ENCODE peak calls at places on chromosomes 3 and 15, in six cellular contexts. Y is esophagus squamous epithelium, T is A549, U is gastrocnemius medialis, F is adrenal gland, E is K562. D is an unnamed sample.

GRCh38 chr3:23884481-23884880 is 32.3 kb downstream of the NKIRAS1 start:
- DNase-seq in Y (no peak), T (no peak), U (no peak), F (no peak), E (peak), D (no peak)

GRCh38 chr3:76242886-76243753 is 457.8 kb upstream of the ZNF717 start:
- DNase-seq in Y (no peak), T (no peak), U (no peak), F (no peak), E (no peak), D (no peak)

GRCh38 chr15:23052522-23052921 is 13.2 kb upstream of the TUBGCP5 start:
- DNase-seq in Y (no peak), T (no peak), U (no peak), F (no peak), E (no peak), D (no peak)

GRCh38 chr3:8982509-8982908 is 19.2 kb upstream of the RAD18 start:
- DNase-seq in Y (no peak), T (no peak), U (no peak), F (no peak), E (no peak), D (no peak)

GRCh38 chr15:82047493-82048446 is 2.0 kb upstream of the MEX3B start:
- DNase-seq in Y (no peak), T (peak), U (no peak), F (no peak), E (no peak), D (peak)

GRCh38 chr15:31256385-31257265 is 70.0 kb upstream of the KLF13 start:
- DNase-seq in Y (no peak), T (no peak), U (no peak), F (no peak), E (no peak), D (no peak)

GRCh38 chr3:189142527-189142926 is 29.2 kb upstream of the TPRG1 start:
- DNase-seq in Y (no peak), T (no peak), U (no peak), F (peak), E (no peak), D (no peak)

GRCh38 chr3:72848703-72849081 is 447 bp upstream of the SHQ1 start:
- DNase-seq in Y (no peak), T (no peak), U (no peak), F (peak), E (no peak), D (no peak)

GRCh38 chr15:64893481-64894394 is 18.0 kb upstream of the ANKDD1A start:
- DNase-seq in Y (peak), T (no peak), U (peak), F (peak), E (peak), D (peak)

GRCh38 chr3:122555275-122556071 is 8.6 kb downstream of the PARP9 start:
- DNase-seq in Y (no peak), T (no peak), U (no peak), F (no peak), E (no peak), D (no peak)

GRCh38 chr3:66144792-66145733 is 75.7 kb upstream of the SLC25A26 start:
- DNase-seq in Y (no peak), T (no peak), U (no peak), F (no peak), E (no peak), D (no peak)

GRCh38 chr3:191330309-191330712 is at the start of gene UTS2B:
- DNase-seq in Y (no peak), T (no peak), U (no peak), F (peak), E (peak), D (no peak)

GRCh38 chr15:61069369-61070075 is 159.6 kb downstream of the RORA start:
- DNase-seq in Y (no peak), T (no peak), U (no peak), F (no peak), E (no peak), D (no peak)

GRCh38 chr3:130746296-130747039 is at the start of gene PIK3R4:
- DNase-seq in Y (peak), T (peak), U (peak), F (peak), E (peak), D (peak)

GRCh38 chr15:89825264-89825940 is 10.8 kb upstream of the ANPEP start:
- DNase-seq in Y (no peak), T (no peak), U (no peak), F (no peak), E (no peak), D (peak)

GRCh38 chr3:31533169-31533870 is 595 bp downstream of the STT3B start:
- DNase-seq in Y (no peak), T (peak), U (peak), F (peak), E (peak), D (peak)

GRCh38 chr15:68666812-68667450 is 88.1 kb downstream of the CORO2B start:
- DNase-seq in Y (no peak), T (no peak), U (no peak), F (no peak), E (no peak), D (peak)

GRCh38 chr3:126149960-126150515 is 30.3 kb downstream of the ALDH1L1 start:
- DNase-seq in Y (no peak), T (no peak), U (no peak), F (no peak), E (no peak), D (no peak)

GRCh38 chr3:120163816-120164215 is 69.6 kb upstream of the GSK3B start:
- DNase-seq in Y (no peak), T (no peak), U (no peak), F (no peak), E (no peak), D (no peak)

GRCh38 chr3:55629432-55629831 is 142.3 kb upstream of the WNT5A start:
- DNase-seq in Y (no peak), T (no peak), U (no peak), F (peak), E (no peak), D (no peak)

GRCh38 chr3:169701457-169701856 is 37.9 kb upstream of the MECOM start:
- DNase-seq in Y (no peak), T (no peak), U (no peak), F (no peak), E (no peak), D (no peak)

GRCh38 chr3:146342971-146343370 is 92.1 kb upstream of the PLSCR4 start:
- DNase-seq in Y (no peak), T (no peak), U (no peak), F (no peak), E (no peak), D (no peak)

GRCh38 chr3:4850928-4851265 is 128.3 kb upstream of the BHLHE40 start:
- DNase-seq in Y (no peak), T (no peak), U (no peak), F (no peak), E (no peak), D (no peak)

GRCh38 chr3:50205719-50206276 is 727 bp downstream of the SLC38A3 start:
- DNase-seq in Y (no peak), T (no peak), U (peak), F (no peak), E (peak), D (no peak)

GRCh38 chr3:50256978-50257890 is 11.7 kb upstream of the SEMA3B start:
- DNase-seq in Y (no peak), T (no peak), U (no peak), F (no peak), E (peak), D (no peak)

GRCh38 chr15:28933710-28934445 is 48.1 kb downstream of the APBA2 start:
- DNase-seq in Y (no peak), T (no peak), U (no peak), F (no peak), E (peak), D (no peak)

GRCh38 chr3:151976211-151977050 is 103.0 kb downstream of the SUCNR1 start:
- DNase-seq in Y (no peak), T (peak), U (no peak), F (no peak), E (no peak), D (no peak)

GRCh38 chr3:8660781-8661180 is 16.2 kb upstream of the SSUH2 start:
- DNase-seq in Y (no peak), T (no peak), U (no peak), F (no peak), E (no peak), D (no peak)

GRCh38 chr3:129822679-129823078 is 70.8 kb downstream of the TMCC1 start:
- DNase-seq in Y (no peak), T (no peak), U (no peak), F (peak), E (no peak), D (no peak)

GRCh38 chr3:10725846-10726245 is 90.2 kb upstream of the SLC6A11 start:
- DNase-seq in Y (no peak), T (no peak), U (no peak), F (no peak), E (no peak), D (no peak)

GRCh38 chr3:172516318-172517214 is 6.7 kb downstream of the TNFSF10 start:
- DNase-seq in Y (no peak), T (no peak), U (peak), F (peak), E (no peak), D (peak)

GRCh38 chr15:23647421-23648375 is at the start of gene MAGEL2:
- DNase-seq in Y (no peak), T (no peak), U (no peak), F (peak), E (no peak), D (no peak)

GRCh38 chr15:80609512-80609946 is 85.6 kb upstream of the ABHD17C start:
- DNase-seq in Y (no peak), T (no peak), U (no peak), F (no peak), E (no peak), D (no peak)

GRCh38 chr3:178085817-178086123 is 450.5 kb upstream of the KCNMB2 start:
- DNase-seq in Y (no peak), T (no peak), U (no peak), F (no peak), E (no peak), D (no peak)

DNA sequence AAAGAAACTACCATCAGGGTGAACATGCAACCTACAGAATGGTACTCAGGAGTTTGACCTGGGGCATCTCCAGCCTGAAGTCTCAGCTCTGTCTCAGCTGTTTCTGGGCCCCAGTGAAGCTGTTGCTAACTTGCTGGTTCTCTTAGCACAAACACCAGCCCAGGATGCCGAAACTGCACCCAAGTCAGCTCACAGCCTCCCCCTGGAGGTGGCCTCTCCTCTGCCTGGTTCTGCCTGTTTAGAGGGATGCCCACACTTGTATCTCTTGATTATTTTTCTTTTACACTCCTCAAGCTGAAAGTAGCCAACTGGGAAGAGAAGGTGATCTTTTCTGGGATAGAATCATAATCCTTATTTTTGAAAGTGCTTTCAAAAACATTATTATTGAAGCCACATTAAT is 289.0 kb upstream of the RASGRP1 start:
- DNase-seq in Y (no peak), T (no peak), U (no peak), F (no peak), E (no peak), D (no peak)
- TF ChIP-seq CTCF in Y (no peak), T (no peak), U (no peak), F (no peak), E (peak), D (no peak)

DNA sequence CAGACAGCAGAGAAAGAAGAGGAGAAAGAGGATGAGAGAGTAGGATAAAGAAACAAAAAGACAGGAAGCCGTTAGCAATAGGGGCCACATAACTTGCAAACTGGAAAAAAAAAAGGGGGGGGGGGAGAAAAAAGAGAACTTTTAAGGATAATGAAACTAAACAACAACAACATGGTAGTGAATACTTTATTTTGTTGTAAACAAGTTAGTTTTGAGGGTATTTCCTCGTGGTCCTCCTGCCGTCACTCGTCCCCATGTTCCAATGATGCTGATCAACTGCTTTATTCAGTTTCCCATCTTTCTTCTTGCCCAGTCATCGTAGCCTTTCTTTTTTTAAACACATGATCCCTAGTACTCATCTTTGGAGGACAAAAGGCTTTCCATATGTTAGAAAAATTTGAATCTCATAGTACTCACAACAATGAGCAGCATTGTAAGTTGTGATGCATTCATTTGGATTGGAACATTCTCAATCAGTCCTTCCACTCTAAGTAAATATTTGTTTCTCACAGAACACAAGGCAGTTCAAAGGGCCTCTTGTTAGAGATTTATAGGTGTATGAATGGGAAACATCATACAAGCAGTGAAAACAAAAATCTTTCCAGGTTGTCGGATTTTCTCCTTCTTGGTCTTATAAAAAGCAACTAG is 8.5 kb downstream of the TM4SF1 start:
- DNase-seq in Y (no peak), T (no peak), U (no peak), F (no peak), E (no peak), D (no peak)
- TF ChIP-seq POLR2A in Y (no peak), T (no peak), U (no peak), F (no peak), E (no peak), D (no peak)

GRCh38 chr15:57379487-57379886 is 3.2 kb downstream of the CGNL1 start:
- DNase-seq in Y (no peak), T (no peak), U (no peak), F (peak), E (no peak), D (no peak)
- H3K4me3 ChIP-seq in Y (no peak), T (no peak), U (no peak), F (peak), E (no peak), D (no peak)

DNA sequence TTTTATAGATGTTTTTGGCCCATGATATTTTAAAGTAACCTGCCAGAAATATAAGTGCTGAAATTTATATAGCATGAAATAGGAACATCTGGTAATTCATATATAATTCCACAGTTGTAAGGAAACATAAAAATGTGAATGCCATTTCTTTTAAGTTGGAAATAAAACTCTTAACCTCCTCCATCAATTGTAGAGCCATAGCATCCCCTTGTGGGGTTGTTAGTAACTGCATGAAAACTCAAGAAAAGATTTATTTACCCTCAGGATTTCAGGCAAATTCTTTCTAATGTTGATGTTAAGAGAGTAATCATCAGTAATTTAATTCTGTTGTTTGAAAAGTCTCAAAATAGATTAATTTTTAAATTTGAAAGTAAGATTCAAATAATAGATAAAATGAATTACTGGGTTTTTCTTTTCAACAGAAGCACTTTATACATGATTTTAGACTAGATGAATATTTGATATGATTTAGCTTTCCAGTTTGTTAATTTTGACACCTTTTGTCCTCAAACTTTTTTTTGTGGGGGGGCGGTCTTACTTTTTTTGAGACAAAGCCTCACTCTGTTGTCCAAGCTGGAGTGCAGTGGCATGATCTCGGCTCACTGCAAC is 74.7 kb downstream of the RASA2 start:
- DNase-seq in Y (no peak), T (no peak), U (no peak), F (peak), E (peak), D (no peak)
- TF ChIP-seq CTCF in Y (peak), T (peak), U (peak), F (peak), E (peak), D (peak)

DNA sequence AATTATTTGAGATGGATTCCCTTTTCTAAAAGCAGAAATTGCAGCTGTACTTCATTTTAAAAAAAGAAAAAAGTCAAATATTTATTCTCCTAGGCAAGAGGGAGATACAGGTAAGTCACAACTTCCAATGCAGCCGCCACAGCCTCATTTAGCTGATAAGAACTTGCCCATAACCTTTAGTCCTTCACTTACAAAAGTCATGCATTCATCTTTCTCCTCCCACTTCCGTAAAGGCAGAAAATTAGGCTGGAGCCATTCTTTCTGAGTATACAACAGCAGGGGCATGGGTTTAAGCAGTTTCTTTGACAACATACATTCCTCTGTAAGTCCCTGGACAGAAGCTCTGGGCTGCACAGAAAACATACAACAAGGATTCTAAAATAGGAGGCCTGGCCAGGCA is 4.3 kb downstream of the SUCLG2 start:
- DNase-seq in Y (no peak), T (no peak), U (no peak), F (no peak), E (no peak), D (no peak)
- TF ChIP-seq POLR2A in Y (no peak), T (no peak), U (no peak), F (no peak), E (no peak), D (no peak)

GRCh38 chr15:25060996-25061620 is 106.3 kb downstream of the SNRPN start:
- DNase-seq in Y (no peak), T (no peak), U (no peak), F (no peak), E (no peak), D (peak)
- H3K4me3 ChIP-seq in Y (no peak), T (no peak), U (peak), F (no peak), E (no peak), D (no peak)

DNA sequence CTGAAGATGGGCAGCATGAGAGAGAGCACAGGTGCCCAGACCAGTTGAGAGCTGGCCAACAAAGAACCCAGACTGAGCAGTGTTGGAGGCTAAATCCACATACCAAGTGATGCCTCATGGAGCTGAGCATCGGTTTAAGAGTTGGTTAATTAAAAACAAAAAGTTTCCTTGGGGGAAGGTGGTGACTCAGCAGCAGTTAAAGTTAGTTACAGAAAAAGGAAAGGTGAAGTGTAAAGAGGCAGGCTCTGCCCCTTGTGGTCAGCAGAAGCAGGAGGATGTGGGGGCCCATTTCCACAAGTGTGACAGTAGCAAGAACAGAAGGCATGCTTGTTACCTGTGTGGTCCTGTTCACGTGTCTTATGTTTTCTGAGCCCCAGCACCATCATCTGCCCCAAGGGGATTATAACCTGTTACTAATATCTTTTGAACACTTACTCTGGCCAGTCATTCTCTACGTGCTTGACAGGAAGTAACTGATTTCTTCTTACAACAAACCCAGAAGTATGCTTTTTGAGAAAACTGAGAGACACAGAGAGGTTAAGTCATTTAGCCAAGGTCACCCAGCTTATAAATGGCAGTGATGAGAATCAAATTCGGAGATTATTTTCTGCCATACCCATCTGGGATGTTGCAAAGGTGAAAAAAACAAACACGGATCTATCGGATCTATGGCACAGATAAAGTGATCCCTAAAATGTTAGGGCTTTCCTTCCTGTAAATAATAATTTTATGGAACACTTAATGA is 91.0 kb downstream of the EPHB1 start:
- DNase-seq in Y (no peak), T (no peak), U (no peak), F (no peak), E (no peak), D (peak)
- TF ChIP-seq CTCF in Y (no peak), T (no peak), U (no peak), F (no peak), E (no peak), D (no peak)

GRCh38 chr15:78561490-78561889 is 3.8 kb upstream of the CHRNA5 start:
- DNase-seq in Y (no peak), T (no peak), U (no peak), F (no peak), E (no peak), D (no peak)

GRCh38 chr15:78565097-78565950 is at the start of gene CHRNA5:
- DNase-seq in Y (peak), T (peak), U (peak), F (peak), E (peak), D (peak)

GRCh38 chr15:78565951-78566774 is 843 bp downstream of the CHRNA5 start:
- DNase-seq in Y (no peak), T (peak), U (no peak), F (no peak), E (peak), D (no peak)

GRCh38 chr15:78564743-78565096 is 600 bp upstream of the CHRNA5 start:
- DNase-seq in Y (no peak), T (no peak), U (no peak), F (no peak), E (no peak), D (no peak)

DNA sequence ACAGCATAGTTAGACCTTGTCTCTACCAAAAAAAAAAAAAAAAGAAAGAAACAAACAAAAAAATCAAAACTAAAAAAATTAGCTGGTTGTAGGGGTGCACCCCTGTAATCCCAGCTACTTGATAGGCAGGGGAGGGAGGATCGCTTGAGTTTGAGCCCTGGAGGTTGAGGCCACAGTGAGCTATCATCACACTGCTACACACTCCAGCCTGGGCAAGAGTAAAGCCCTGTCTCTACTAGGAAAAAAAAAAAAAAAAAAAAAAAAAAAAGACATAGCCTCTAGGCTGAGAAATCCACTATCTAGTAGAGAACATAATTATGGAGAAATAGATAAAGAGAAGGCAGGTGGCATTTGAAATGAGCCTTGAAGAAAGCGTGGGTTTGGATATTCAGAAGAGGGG is 2.2 kb upstream of the CHRNA5 start:
- DNase-seq in Y (no peak), T (no peak), U (no peak), F (no peak), E (no peak), D (no peak)
- TF ChIP-seq POLR2A in Y (no peak), T (no peak), U (no peak), F (no peak), E (no peak), D (no peak)